ENCODE peak calls at places on chromosomes 5 and 9, in eight cellular contexts. A, O, D, H, V, R, Q and G are unnamed samples. For H3K27me3, the result is how much of the 10 kb centered on the place peaks cover.

GRCh38 chr5:173602423-173602822 is 14.0 kb downstream of the BOD1 start:
- DNase-seq in A (no peak), O (no peak), D (peak), H (no peak), V (no peak), R (peak), Q (no peak), G (no peak)

GRCh38 chr5:154610321-154611154 is 132.5 kb upstream of the HAND1 start:
- DNase-seq in A (peak), O (peak), D (peak), H (peak), V (peak), R (peak), Q (peak), G (peak)

GRCh38 chr9:83472221-83472665 is 66.0 kb downstream of the FRMD3 start:
- DNase-seq in A (no peak), O (no peak), D (no peak), H (no peak), V (no peak), R (no peak), Q (no peak), G (no peak)

GRCh38 chr9:129441852-129442251 is 179.0 kb downstream of the C9orf50 start:
- DNase-seq in A (no peak), O (no peak), D (peak), H (no peak), V (no peak), R (no peak), Q (no peak), G (no peak)

GRCh38 chr5:102711525-102712240 is 43.4 kb upstream of the PAM start:
- DNase-seq in A (no peak), O (no peak), D (no peak), H (no peak), V (no peak), R (peak), Q (no peak), G (no peak)

GRCh38 chr9:14722391-14723035 is at the start of gene CER1:
- DNase-seq in A (no peak), O (no peak), D (no peak), H (peak), V (no peak), R (peak), Q (no peak), G (peak)

GRCh38 chr5:79857692-79858091 is 133.4 kb downstream of the MTX3 start:
- DNase-seq in A (no peak), O (no peak), D (no peak), H (no peak), V (no peak), R (no peak), Q (no peak), G (no peak)

GRCh38 chr9:133944746-133945135 is 47.4 kb downstream of the VAV2 start:
- DNase-seq in A (no peak), O (peak), D (peak), H (no peak), V (no peak), R (no peak), Q (no peak), G (no peak)

GRCh38 chr9:128702445-128702948 is at the start of gene PKN3:
- DNase-seq in A (peak), O (peak), D (peak), H (peak), V (peak), R (peak), Q (peak), G (peak)

GRCh38 chr9:86034863-86035734 is 64.3 kb downstream of the GOLM1 start:
- DNase-seq in A (peak), O (no peak), D (no peak), H (peak), V (no peak), R (peak), Q (no peak), G (peak)

GRCh38 chr9:22147818-22148573 is 138.9 kb upstream of the CDKN2B start:
- DNase-seq in A (no peak), O (no peak), D (no peak), H (no peak), V (no peak), R (no peak), Q (no peak), G (no peak)

DNA sequence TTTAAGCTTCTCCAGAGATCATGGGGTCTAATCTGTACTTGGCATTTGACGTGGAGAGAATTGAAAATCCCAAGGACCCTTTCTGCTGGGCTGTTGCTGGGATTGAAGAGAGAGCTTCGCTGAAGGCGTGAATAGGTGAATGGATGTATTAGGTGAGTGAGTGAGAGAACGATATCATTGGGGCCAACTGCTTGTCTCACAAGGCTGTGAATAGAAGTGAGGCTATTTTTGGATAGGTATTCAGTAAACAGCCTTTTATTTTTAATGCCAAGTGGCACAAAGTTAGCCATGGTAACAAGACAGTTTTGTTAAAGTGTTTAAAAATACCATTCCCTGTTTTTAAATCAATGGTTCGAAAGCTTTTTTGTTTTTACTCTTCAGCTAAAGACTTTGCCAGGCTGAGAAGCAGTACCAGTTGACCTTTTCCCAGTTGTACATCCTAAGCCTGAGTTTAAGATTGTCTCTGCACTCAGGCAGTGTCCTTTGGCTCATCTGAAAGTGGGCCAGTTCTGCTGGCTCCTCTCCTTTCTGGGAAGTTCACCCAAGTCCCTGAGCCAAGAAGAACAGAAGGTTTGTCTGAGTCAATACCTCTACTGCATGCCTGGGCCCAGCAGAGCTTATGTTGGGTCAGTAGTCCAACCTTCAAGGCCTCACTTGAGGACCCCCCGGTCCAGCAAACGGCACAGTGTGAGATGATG is 156.4 kb downstream of the MACROH2A1 start:
- DNase-seq in A (no peak), O (no peak), D (no peak), H (no peak), V (peak), R (no peak), Q (no peak), G (no peak)
- H3K27ac ChIP-seq in A (no peak), O (peak), D (peak), H (no peak), V (peak), R (no peak), Q (peak), G (peak)

GRCh38 chr5:73893813-73894212 is 267.8 kb downstream of the ARHGEF28 start:
- DNase-seq in A (no peak), O (no peak), D (no peak), H (no peak), V (no peak), R (no peak), Q (no peak), G (no peak)
- H3K27me3 ChIP-seq in A (under half), O (under half), D (under half), H (under half), V (under half), R (under half), Q (under half), G (under half)

DNA sequence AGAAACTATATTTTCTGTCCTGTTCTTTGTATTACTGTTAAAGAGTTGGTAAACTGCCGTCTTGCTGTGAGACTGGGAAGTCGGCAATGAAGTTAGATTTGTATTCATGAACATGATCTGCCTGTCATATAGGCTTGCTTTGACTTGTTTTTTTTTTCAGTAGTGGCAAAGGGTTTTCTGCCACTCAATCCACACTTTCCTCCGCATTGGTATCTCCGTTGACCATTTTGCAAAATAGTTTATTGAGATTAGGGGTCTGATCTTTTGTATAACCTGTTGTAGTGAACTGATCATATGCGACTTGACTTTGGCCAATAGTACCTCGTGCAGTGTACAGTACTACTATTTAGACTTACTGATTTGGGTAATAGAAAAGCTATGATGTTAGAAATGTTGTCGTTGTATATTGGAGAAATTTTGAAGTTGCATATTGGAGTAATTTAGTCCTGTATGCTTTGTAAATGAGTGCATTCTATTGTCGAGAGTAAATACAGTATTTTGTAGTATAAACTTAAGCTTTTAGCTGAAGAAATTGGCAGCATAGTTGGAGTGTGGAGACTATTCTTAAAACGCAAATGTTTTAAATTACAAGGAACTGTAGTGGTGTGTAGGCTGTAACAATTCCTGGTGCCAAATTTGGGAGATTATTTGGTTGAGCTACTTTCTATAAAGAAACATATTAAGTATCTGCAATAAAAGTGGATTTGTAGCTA is 1.8 kb downstream of the DENND4C start:
- DNase-seq in A (peak), O (no peak), D (no peak), H (no peak), V (no peak), R (no peak), Q (no peak), G (peak)
- H3K27ac ChIP-seq in A (peak), O (peak), D (no peak), H (no peak), V (peak), R (no peak), Q (peak), G (no peak)

DNA sequence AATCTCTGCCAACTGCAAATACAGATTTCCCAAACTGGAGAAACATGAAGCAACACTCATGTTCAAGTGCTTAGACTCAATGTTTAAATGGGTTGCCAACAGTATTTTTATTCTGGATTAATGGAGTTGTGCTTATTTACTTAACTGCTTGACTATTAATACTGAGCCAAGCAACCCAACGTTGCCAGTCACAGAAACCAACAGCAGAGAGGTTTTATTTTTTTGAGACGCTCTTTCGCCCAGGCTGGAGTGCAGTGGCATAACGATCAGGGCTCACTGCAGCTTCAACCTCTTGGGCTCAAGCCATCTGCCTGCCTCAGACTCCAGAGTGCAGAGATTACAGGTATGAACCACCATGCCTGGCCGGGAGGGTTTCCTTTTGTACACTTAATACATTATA is 8.5 kb upstream of the TMEM268 start:
- DNase-seq in A (no peak), O (no peak), D (no peak), H (no peak), V (no peak), R (no peak), Q (no peak), G (no peak)
- H3K27me3 ChIP-seq in A (under half), O (under half), D (under half), H (under half), V (under half), R (under half), Q (under half), G (under half)

GRCh38 chr9:81588148-81588874 is 101.0 kb downstream of the TLE1 start:
- DNase-seq in A (no peak), O (no peak), D (peak), H (no peak), V (peak), R (no peak), Q (no peak), G (no peak)
- H3K27ac ChIP-seq in A (no peak), O (no peak), D (no peak), H (no peak), V (peak), R (no peak), Q (peak), G (no peak)

GRCh38 chr9:123982535-123982934 is 29.0 kb upstream of the LHX2 start:
- DNase-seq in A (no peak), O (no peak), D (no peak), H (no peak), V (no peak), R (no peak), Q (no peak), G (no peak)
- H3K27me3 ChIP-seq in A (under half), O (under half), D (under half), H (under half), V (under half), R (under half), Q (under half), G (under half)

GRCh38 chr5:31366941-31367340 is 165.0 kb downstream of the DROSHA start:
- DNase-seq in A (no peak), O (no peak), D (no peak), H (no peak), V (no peak), R (no peak), Q (no peak), G (no peak)

GRCh38 chr5:31361906-31362900 is 168.7 kb downstream of the CDH6 start:
- DNase-seq in A (no peak), O (no peak), D (no peak), H (no peak), V (no peak), R (peak), Q (no peak), G (peak)

GRCh38 chr5:31365776-31366175 is 166.1 kb downstream of the DROSHA start:
- DNase-seq in A (no peak), O (no peak), D (no peak), H (no peak), V (no peak), R (no peak), Q (no peak), G (no peak)

GRCh38 chr5:31362931-31363568 is 168.8 kb downstream of the DROSHA start:
- DNase-seq in A (no peak), O (no peak), D (no peak), H (no peak), V (no peak), R (no peak), Q (no peak), G (no peak)

GRCh38 chr5:31364881-31365636 is 166.8 kb downstream of the DROSHA start:
- DNase-seq in A (no peak), O (no peak), D (no peak), H (no peak), V (no peak), R (no peak), Q (no peak), G (no peak)
- H3K27ac ChIP-seq in A (no peak), O (no peak), D (no peak), H (no peak), V (no peak), R (no peak), Q (no peak), G (no peak)

DNA sequence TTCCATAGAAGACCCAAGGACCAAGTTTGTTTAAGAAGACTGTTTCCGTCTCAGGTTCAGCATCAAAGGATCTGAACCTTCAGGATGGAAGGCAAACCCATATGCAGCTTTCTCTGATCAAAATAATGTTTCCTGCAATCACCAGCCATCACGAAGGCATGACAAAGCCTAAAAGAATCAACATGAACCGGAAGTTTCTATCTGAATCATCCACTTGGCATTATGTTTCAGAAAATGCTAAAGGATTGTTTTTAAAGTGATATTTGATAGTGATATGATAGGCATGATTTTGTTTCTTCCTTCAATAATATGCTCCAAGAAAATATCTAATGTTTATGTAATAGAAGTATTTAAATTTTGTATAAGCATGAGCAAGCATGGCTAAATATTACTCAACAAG is 219.6 kb downstream of the PLK2 start:
- DNase-seq in A (no peak), O (no peak), D (no peak), H (no peak), V (no peak), R (no peak), Q (no peak), G (no peak)
- H3K27me3 ChIP-seq in A (under half), O (under half), D (under half), H (under half), V (under half), R (under half), Q (under half), G (under half)